ENCODE peak calls at places on chromosomes 2 and 18, in eight cellular contexts. L is adrenal gland, B is stomach, M is lower lobe of right lung, S is GM23248, J is IMR-90, Q is mucosa of descending colon, X is ovary. N is an unnamed sample. For H3K4me1 and H3K36me3, the result is how much of the 10 kb centered on the place peaks cover.

GRCh38 chr2:239269173-239269865 is 131.5 kb downstream of the HDAC4 start:
- DNase-seq in Q (no peak), J (no peak), S (peak), M (no peak), L (no peak), X (no peak), B (peak), N (no peak)

GRCh38 chr2:216221806-216222205 is 112.7 kb downstream of the XRCC5 start:
- DNase-seq in S (peak), X (no peak), M (no peak), L (no peak), Q (no peak), B (no peak), J (peak), N (no peak)

GRCh38 chr2:162252147-162252546 is 8.9 kb upstream of the FAP start:
- DNase-seq in M (no peak), B (no peak), L (no peak), S (no peak), J (no peak), X (no peak), Q (no peak), N (no peak)

GRCh38 chr2:48452108-48452507 is 77.8 kb upstream of the STON1 start:
- DNase-seq in X (no peak), B (no peak), S (no peak), L (no peak), M (no peak), Q (no peak), J (no peak), N (no peak)

GRCh38 chr2:2586068-2586776 is 255.1 kb upstream of the MYT1L start:
- DNase-seq in X (no peak), S (no peak), L (no peak), M (no peak), Q (no peak), J (no peak), B (peak), N (no peak)

GRCh38 chr18:59079264-59079972 is 60.3 kb upstream of the SEC11C start:
- DNase-seq in B (no peak), S (no peak), L (no peak), X (no peak), J (no peak), Q (no peak), M (no peak), N (no peak)

GRCh38 chr2:231034291-231034882 is 2.9 kb upstream of the C2orf72 start:
- DNase-seq in S (no peak), Q (no peak), B (no peak), L (no peak), M (no peak), J (no peak), X (no peak), N (no peak)

GRCh38 chr18:11752116-11752911 is 63.2 kb downstream of the GNAL start:
- DNase-seq in B (no peak), M (no peak), J (peak), X (no peak), L (peak), Q (no peak), S (peak), N (no peak)

GRCh38 chr2:234273887-234274584 is 222.8 kb downstream of the ARL4C start:
- DNase-seq in B (no peak), J (no peak), S (no peak), M (no peak), Q (no peak), L (no peak), X (no peak), N (no peak)

GRCh38 chr2:45984896-45985488 is 312.2 kb upstream of the EPAS1 start:
- DNase-seq in B (no peak), L (no peak), X (no peak), Q (no peak), M (no peak), J (no peak), S (no peak), N (no peak)

GRCh38 chr2:118973542-118973951 is 31.6 kb downstream of the MARCO start:
- DNase-seq in L (no peak), S (peak), M (peak), J (no peak), Q (no peak), B (no peak), X (no peak), N (no peak)

GRCh38 chr2:108855194-108855593 is 68.6 kb downstream of the CCDC138 start:
- DNase-seq in Q (no peak), X (no peak), M (no peak), L (no peak), J (peak), B (no peak), S (peak), N (no peak)

GRCh38 chr2:38997784-38998183 is 108.1 kb downstream of the ARHGEF33 start:
- DNase-seq in X (no peak), J (peak), Q (no peak), M (no peak), B (no peak), S (peak), L (no peak), N (no peak)

GRCh38 chr2:85889648-85890281 is 975 bp upstream of the ST3GAL5 start:
- DNase-seq in S (peak), B (no peak), X (no peak), J (no peak), L (peak), Q (peak), M (peak), N (no peak)

GRCh38 chr2:128640847-128641360 is 322.2 kb upstream of the HS6ST1 start:
- DNase-seq in M (no peak), L (no peak), B (peak), J (no peak), X (no peak), Q (no peak), S (no peak), N (peak)

GRCh38 chr2:201859886-201860285 is 53.5 kb downstream of the CDK15 start:
- DNase-seq in X (no peak), L (no peak), B (no peak), J (peak), S (peak), Q (no peak), M (no peak), N (no peak)

GRCh38 chr2:72993147-72993546 is 75.8 kb downstream of the EMX1 start:
- DNase-seq in S (peak), M (no peak), X (no peak), B (peak), L (no peak), Q (no peak), J (peak), N (peak)

GRCh38 chr2:150413416-150413815 is 74.1 kb downstream of the RND3 start:
- DNase-seq in L (no peak), J (no peak), Q (no peak), X (no peak), B (no peak), M (no peak), S (no peak), N (no peak)

GRCh38 chr2:120863661-120864320 is 128.1 kb downstream of the GLI2 start:
- DNase-seq in J (peak), B (peak), L (peak), S (peak), X (peak), M (peak), Q (no peak), N (peak)

GRCh38 chr2:237141556-237141955 is 55.9 kb downstream of the COPS8 start:
- DNase-seq in X (no peak), S (peak), Q (no peak), B (no peak), J (peak), L (no peak), M (no peak), N (no peak)

GRCh38 chr2:31196622-31197021 is 20.7 kb downstream of the CAPN14 start:
- DNase-seq in Q (no peak), M (no peak), B (no peak), X (no peak), L (no peak), J (no peak), S (no peak), N (no peak)

GRCh38 chr2:224222320-224222719 is 179.6 kb downstream of the FAM124B start:
- DNase-seq in B (no peak), X (no peak), J (peak), L (no peak), S (peak), M (no peak), Q (no peak), N (no peak)

DNA sequence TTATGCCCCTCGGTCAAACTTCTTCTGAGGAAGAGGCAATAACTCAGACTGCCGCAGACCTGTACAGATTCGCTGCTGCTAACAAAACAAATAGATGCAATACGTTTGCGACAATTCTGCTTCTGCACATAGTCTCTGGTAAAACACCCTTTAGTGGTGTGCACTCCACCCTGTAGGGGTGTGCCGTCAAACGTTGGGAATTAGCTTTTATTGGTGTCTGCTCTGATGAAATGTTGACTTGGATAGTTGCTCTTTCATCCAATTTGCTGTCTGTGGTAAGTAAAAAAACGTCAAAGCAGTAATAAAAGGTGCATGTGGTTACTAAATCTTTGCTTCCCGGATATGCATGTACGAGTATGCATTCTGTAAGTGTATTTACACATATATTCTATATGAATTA is 610.3 kb downstream of the ZEB2 start:
- DNase-seq in M (no peak), S (no peak), Q (no peak), L (no peak), J (no peak), X (no peak), B (no peak), N (no peak)
- H3K4me1 ChIP-seq in M (under half), S (under half), Q (under half), L (under half), J (under half), X (under half), B (under half), N (under half)

GRCh38 chr18:55245200-55245599 is 285.9 kb upstream of the CCDC68 start:
- DNase-seq in L (no peak), B (no peak), S (peak), X (no peak), Q (no peak), M (no peak), J (peak), N (no peak)
- H3K36me3 ChIP-seq in L (under half), B (under half), S (under half), X (under half), Q (under half), M (under half), J (under half), N (under half)

GRCh38 chr2:188308483-188308882 is 16.8 kb downstream of the GULP1 start:
- DNase-seq in L (no peak), J (no peak), Q (no peak), S (no peak), M (no peak), X (no peak), B (no peak), N (no peak)

GRCh38 chr2:188309364-188309763 is 17.7 kb downstream of the GULP1 start:
- DNase-seq in L (no peak), X (no peak), M (no peak), Q (no peak), B (no peak), S (no peak), J (no peak), N (no peak)

GRCh38 chr2:188305271-188305670 is 13.6 kb downstream of the GULP1 start:
- DNase-seq in J (no peak), X (no peak), S (no peak), L (no peak), B (no peak), M (no peak), Q (no peak), N (no peak)

GRCh38 chr2:188306271-188306670 is 14.6 kb downstream of the GULP1 start:
- DNase-seq in J (no peak), L (no peak), Q (no peak), X (no peak), M (no peak), S (no peak), B (no peak), N (no peak)

GRCh38 chr2:188307850-188308283 is 16.2 kb downstream of the GULP1 start:
- DNase-seq in S (no peak), Q (no peak), L (no peak), B (no peak), M (no peak), X (no peak), J (no peak), N (no peak)
- H3K4me1 ChIP-seq in S (under half), Q (under half), L (under half), B (under half), M (under half), X (under half), J (under half), N (under half)

DNA sequence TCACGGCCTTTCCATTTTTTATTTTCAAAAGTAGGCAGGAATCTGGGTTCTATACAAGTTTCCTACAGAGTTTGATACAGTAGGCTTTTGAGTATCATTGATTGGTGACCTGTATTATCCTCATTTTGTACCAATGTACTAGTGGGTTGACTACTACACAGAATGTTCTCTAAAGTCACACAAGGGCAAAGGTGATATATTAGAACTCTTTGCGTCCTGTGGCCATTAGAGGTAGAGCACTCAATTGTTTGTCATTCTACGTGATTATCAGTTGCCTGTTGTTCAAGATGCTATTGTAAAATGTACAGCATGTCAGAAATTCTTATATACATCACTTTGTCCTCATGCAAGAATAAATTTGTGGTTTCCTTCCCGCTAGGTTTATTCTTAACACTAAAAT is 24.8 kb downstream of the WDR75 start:
- DNase-seq in M (no peak), J (no peak), S (no peak), Q (no peak), L (no peak), X (no peak), B (no peak), N (no peak)
- H3K36me3 ChIP-seq in M (half or more), J (under half), S (half or more), Q (under half), L (half or more), X (under half), B (under half), N (half or more)

GRCh38 chr2:219461061-219461514 is 26.4 kb downstream of the SPEG start:
- DNase-seq in X (peak), S (no peak), B (no peak), M (no peak), J (peak), L (no peak), Q (peak), N (no peak)
- H3K4me1 ChIP-seq in X (under half), S (under half), B (under half), M (under half), J (under half), L (under half), Q (under half), N (under half)